ENCODE peak calls at places on chromosome 5, in seven cellular contexts. One of them, this sample, is unnamed. For H3K36me3 and H3K27me3, the result is how much of the 10 kb centered on the place peaks cover.

GRCh38 chr5:167512111-167512510 is 779.3 kb upstream of the WWC1 start:
- DNase-seq in GM23248: no peak
- DNase-seq in CD8-positive, alpha-beta T cell: no peak
- DNase-seq in bronchial epithelial cell: no peak
- DNase-seq in upper lobe of right lung: no peak
- DNase-seq in mesendoderm: no peak
- DNase-seq in pancreas: no peak
- DNase-seq in this sample: no peak

GRCh38 chr5:72441861-72442540 is 65.2 kb downstream of the ZNF366 start:
- DNase-seq in CD8-positive, alpha-beta T cell: no peak
- DNase-seq in bronchial epithelial cell: peak
- DNase-seq in mesendoderm: no peak
- DNase-seq in pancreas: no peak
- DNase-seq in GM23248: peak
- DNase-seq in upper lobe of right lung: no peak
- DNase-seq in this sample: peak

GRCh38 chr5:152505442-152506042 is 100.5 kb upstream of the NMUR2 start:
- DNase-seq in mesendoderm: peak
- DNase-seq in CD8-positive, alpha-beta T cell: peak
- DNase-seq in pancreas: no peak
- DNase-seq in GM23248: peak
- DNase-seq in bronchial epithelial cell: peak
- DNase-seq in upper lobe of right lung: no peak
- DNase-seq in this sample: peak

GRCh38 chr5:68295772-68296171 is 80.2 kb downstream of the PIK3R1 start:
- DNase-seq in mesendoderm: no peak
- DNase-seq in bronchial epithelial cell: peak
- DNase-seq in GM23248: no peak
- DNase-seq in CD8-positive, alpha-beta T cell: no peak
- DNase-seq in pancreas: no peak
- DNase-seq in upper lobe of right lung: no peak
- DNase-seq in this sample: no peak

GRCh38 chr5:80031109-80031508 is 4.0 kb upstream of the THBS4 start:
- DNase-seq in upper lobe of right lung: no peak
- DNase-seq in bronchial epithelial cell: no peak
- DNase-seq in GM23248: no peak
- DNase-seq in CD8-positive, alpha-beta T cell: no peak
- DNase-seq in pancreas: no peak
- DNase-seq in mesendoderm: no peak
- DNase-seq in this sample: no peak

GRCh38 chr5:123441408-123441807 is 18.2 kb upstream of the CEP120 start:
- DNase-seq in upper lobe of right lung: no peak
- DNase-seq in CD8-positive, alpha-beta T cell: no peak
- DNase-seq in pancreas: no peak
- DNase-seq in GM23248: peak
- DNase-seq in bronchial epithelial cell: no peak
- DNase-seq in mesendoderm: no peak
- DNase-seq in this sample: no peak

GRCh38 chr5:93570294-93571110 is 10.5 kb downstream of the NR2F1-AS1 start:
- DNase-seq in upper lobe of right lung: no peak
- DNase-seq in GM23248: no peak
- DNase-seq in bronchial epithelial cell: no peak
- DNase-seq in pancreas: no peak
- DNase-seq in CD8-positive, alpha-beta T cell: no peak
- DNase-seq in mesendoderm: no peak
- DNase-seq in this sample: no peak

GRCh38 chr5:464446-464842 is 21.5 kb downstream of the EXOC3 start:
- DNase-seq in upper lobe of right lung: peak
- DNase-seq in CD8-positive, alpha-beta T cell: no peak
- DNase-seq in bronchial epithelial cell: no peak
- DNase-seq in GM23248: no peak
- DNase-seq in pancreas: no peak
- DNase-seq in mesendoderm: no peak
- DNase-seq in this sample: no peak

GRCh38 chr5:37850128-37850865 is 10.5 kb upstream of the GDNF start:
- DNase-seq in bronchial epithelial cell: peak
- DNase-seq in CD8-positive, alpha-beta T cell: no peak
- DNase-seq in mesendoderm: no peak
- DNase-seq in upper lobe of right lung: no peak
- DNase-seq in GM23248: peak
- DNase-seq in pancreas: no peak
- DNase-seq in this sample: no peak

DNA sequence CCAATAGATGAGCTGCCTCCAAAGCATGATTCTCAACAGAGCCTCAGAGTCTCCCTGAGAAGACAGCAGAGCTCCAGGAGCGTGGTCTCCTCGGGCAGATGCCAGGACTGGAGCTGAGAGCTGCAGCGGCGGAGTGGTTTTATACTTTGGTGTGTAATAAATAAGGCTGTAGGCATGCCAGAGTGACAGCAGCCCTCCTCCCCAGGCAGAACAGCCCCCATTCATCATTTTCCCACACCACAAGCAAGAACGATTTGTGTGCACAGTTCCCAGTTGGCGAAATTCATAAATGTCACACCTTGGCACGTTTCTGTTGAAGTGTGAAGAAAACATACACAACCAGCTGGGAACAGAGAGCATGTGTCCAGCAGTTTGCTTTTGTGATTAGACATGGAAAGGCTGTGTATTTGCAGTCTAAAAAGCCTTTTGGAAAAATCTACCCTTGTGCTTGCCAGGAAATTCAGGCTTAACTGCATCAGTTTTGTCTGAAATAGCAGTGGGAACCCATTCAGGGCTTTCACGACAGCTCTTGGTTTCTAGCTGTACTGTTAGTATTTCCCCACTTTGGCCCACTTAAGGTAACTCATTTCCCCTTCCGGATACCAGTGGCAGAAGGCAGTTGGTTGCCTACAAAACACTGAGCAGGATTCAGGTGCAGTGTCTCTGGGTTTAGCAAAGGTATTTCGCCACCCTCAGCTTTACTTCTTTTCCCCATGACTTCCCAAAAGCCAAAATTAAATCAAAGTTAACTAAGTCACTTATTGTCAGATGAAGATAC is at the start of gene C1QTNF3:
- DNase-seq in pancreas: no peak
- DNase-seq in CD8-positive, alpha-beta T cell: no peak
- DNase-seq in GM23248: peak
- DNase-seq in upper lobe of right lung: no peak
- DNase-seq in mesendoderm: no peak
- DNase-seq in bronchial epithelial cell: no peak
- DNase-seq in this sample: no peak
- H3K4me3 ChIP-seq in pancreas: no peak
- H3K4me3 ChIP-seq in CD8-positive, alpha-beta T cell: no peak
- H3K4me3 ChIP-seq in GM23248: no peak
- H3K4me3 ChIP-seq in upper lobe of right lung: no peak
- H3K4me3 ChIP-seq in mesendoderm: no peak
- H3K4me3 ChIP-seq in bronchial epithelial cell: no peak
- H3K4me3 ChIP-seq in this sample: no peak

DNA sequence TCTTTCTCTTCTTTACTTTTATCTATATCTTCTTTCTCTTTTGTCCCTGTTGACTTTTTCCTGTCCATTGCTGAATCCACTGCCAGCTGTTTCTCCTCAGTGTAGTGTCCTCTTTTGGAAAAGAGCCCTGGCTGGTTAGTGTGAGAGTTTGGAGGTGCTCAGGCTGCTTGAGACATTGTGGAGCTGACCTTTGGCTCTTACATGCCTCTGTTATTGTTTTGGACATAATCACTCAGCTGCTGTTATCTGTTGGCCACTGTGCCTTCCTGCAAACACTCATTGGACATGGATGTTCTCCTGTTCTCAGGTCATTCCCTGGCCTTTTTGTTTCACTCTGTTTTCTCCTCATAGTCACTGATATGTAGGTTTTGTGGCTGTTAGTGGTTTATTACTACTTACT is 295.5 kb upstream of the RIOK2 start:
- DNase-seq in pancreas: no peak
- DNase-seq in CD8-positive, alpha-beta T cell: no peak
- DNase-seq in GM23248: no peak
- DNase-seq in upper lobe of right lung: no peak
- DNase-seq in bronchial epithelial cell: no peak
- DNase-seq in mesendoderm: no peak
- DNase-seq in this sample: no peak
- H3K36me3 ChIP-seq in pancreas: under half
- H3K36me3 ChIP-seq in CD8-positive, alpha-beta T cell: under half
- H3K36me3 ChIP-seq in GM23248: under half
- H3K36me3 ChIP-seq in upper lobe of right lung: under half
- H3K36me3 ChIP-seq in bronchial epithelial cell: under half
- H3K36me3 ChIP-seq in mesendoderm: under half
- H3K36me3 ChIP-seq in this sample: under half

GRCh38 chr5:135223404-135223803 is 175.6 kb downstream of the MACROH2A1 start:
- DNase-seq in bronchial epithelial cell: no peak
- DNase-seq in CD8-positive, alpha-beta T cell: no peak
- DNase-seq in GM23248: no peak
- DNase-seq in upper lobe of right lung: peak
- DNase-seq in mesendoderm: no peak
- DNase-seq in pancreas: peak
- DNase-seq in this sample: no peak
- H3K27me3 ChIP-seq in bronchial epithelial cell: under half
- H3K27me3 ChIP-seq in CD8-positive, alpha-beta T cell: under half
- H3K27me3 ChIP-seq in GM23248: under half
- H3K27me3 ChIP-seq in upper lobe of right lung: under half
- H3K27me3 ChIP-seq in mesendoderm: under half
- H3K27me3 ChIP-seq in pancreas: under half
- H3K27me3 ChIP-seq in this sample: under half

GRCh38 chr5:16457451-16457850 is 8.1 kb downstream of the ZNF622 start:
- DNase-seq in CD8-positive, alpha-beta T cell: no peak
- DNase-seq in bronchial epithelial cell: no peak
- DNase-seq in pancreas: no peak
- DNase-seq in mesendoderm: peak
- DNase-seq in GM23248: no peak
- DNase-seq in upper lobe of right lung: no peak
- DNase-seq in this sample: no peak

GRCh38 chr5:16457853-16458252 is 7.7 kb downstream of the ZNF622 start:
- DNase-seq in bronchial epithelial cell: peak
- DNase-seq in upper lobe of right lung: no peak
- DNase-seq in pancreas: no peak
- DNase-seq in CD8-positive, alpha-beta T cell: no peak
- DNase-seq in mesendoderm: no peak
- DNase-seq in GM23248: peak
- DNase-seq in this sample: no peak

GRCh38 chr5:16461782-16462181 is 3.8 kb downstream of the ZNF622 start:
- DNase-seq in upper lobe of right lung: no peak
- DNase-seq in GM23248: peak
- DNase-seq in bronchial epithelial cell: no peak
- DNase-seq in CD8-positive, alpha-beta T cell: no peak
- DNase-seq in pancreas: no peak
- DNase-seq in mesendoderm: peak
- DNase-seq in this sample: peak

GRCh38 chr5:16459451-16459850 is 6.1 kb downstream of the ZNF622 start:
- DNase-seq in CD8-positive, alpha-beta T cell: no peak
- DNase-seq in mesendoderm: no peak
- DNase-seq in upper lobe of right lung: no peak
- DNase-seq in GM23248: no peak
- DNase-seq in bronchial epithelial cell: no peak
- DNase-seq in pancreas: no peak
- DNase-seq in this sample: no peak

GRCh38 chr5:16461026-16461425 is 4.6 kb downstream of the ZNF622 start:
- DNase-seq in GM23248: peak
- DNase-seq in mesendoderm: no peak
- DNase-seq in pancreas: no peak
- DNase-seq in upper lobe of right lung: no peak
- DNase-seq in bronchial epithelial cell: no peak
- DNase-seq in CD8-positive, alpha-beta T cell: no peak
- DNase-seq in this sample: no peak
- H3K4me3 ChIP-seq in GM23248: peak
- H3K4me3 ChIP-seq in mesendoderm: no peak
- H3K4me3 ChIP-seq in pancreas: no peak
- H3K4me3 ChIP-seq in upper lobe of right lung: no peak
- H3K4me3 ChIP-seq in bronchial epithelial cell: no peak
- H3K4me3 ChIP-seq in CD8-positive, alpha-beta T cell: no peak
- H3K4me3 ChIP-seq in this sample: no peak

GRCh38 chr5:147642666-147643065 is 132.8 kb upstream of the DPYSL3 start:
- DNase-seq in mesendoderm: no peak
- DNase-seq in upper lobe of right lung: no peak
- DNase-seq in bronchial epithelial cell: peak
- DNase-seq in CD8-positive, alpha-beta T cell: no peak
- DNase-seq in GM23248: no peak
- DNase-seq in pancreas: no peak
- DNase-seq in this sample: no peak

GRCh38 chr5:147639303-147639702 is 129.4 kb upstream of the DPYSL3 start:
- DNase-seq in bronchial epithelial cell: no peak
- DNase-seq in GM23248: no peak
- DNase-seq in upper lobe of right lung: no peak
- DNase-seq in pancreas: no peak
- DNase-seq in CD8-positive, alpha-beta T cell: no peak
- DNase-seq in mesendoderm: no peak
- DNase-seq in this sample: no peak

GRCh38 chr5:147648597-147648996 is 133.9 kb downstream of the JAKMIP2 start:
- DNase-seq in bronchial epithelial cell: no peak
- DNase-seq in upper lobe of right lung: no peak
- DNase-seq in GM23248: no peak
- DNase-seq in CD8-positive, alpha-beta T cell: no peak
- DNase-seq in mesendoderm: no peak
- DNase-seq in pancreas: no peak
- DNase-seq in this sample: no peak

GRCh38 chr5:147645172-147645571 is 135.3 kb upstream of the DPYSL3 start:
- DNase-seq in GM23248: no peak
- DNase-seq in upper lobe of right lung: no peak
- DNase-seq in pancreas: no peak
- DNase-seq in mesendoderm: no peak
- DNase-seq in CD8-positive, alpha-beta T cell: no peak
- DNase-seq in bronchial epithelial cell: no peak
- DNase-seq in this sample: no peak

DNA sequence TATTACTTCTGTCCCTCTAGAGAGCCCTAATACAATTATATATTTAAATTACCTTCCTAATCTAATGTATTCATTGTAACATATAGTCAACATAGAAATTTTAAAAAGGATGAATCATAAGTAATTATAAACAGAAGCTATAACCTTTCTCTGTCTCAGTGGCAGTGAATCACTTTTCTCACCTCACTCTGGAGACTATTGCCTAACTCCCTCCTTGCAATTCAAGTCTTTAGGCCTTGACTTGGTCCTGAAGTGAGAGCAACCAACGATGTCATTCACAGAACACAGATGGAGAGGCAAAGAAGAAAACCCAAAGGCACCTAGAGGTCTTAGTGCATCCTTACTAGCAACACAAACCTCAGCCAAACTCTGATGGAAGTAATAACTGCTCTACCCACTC is 133.3 kb upstream of the DPYSL3 start:
- DNase-seq in upper lobe of right lung: no peak
- DNase-seq in pancreas: no peak
- DNase-seq in mesendoderm: no peak
- DNase-seq in bronchial epithelial cell: peak
- DNase-seq in CD8-positive, alpha-beta T cell: no peak
- DNase-seq in GM23248: peak
- DNase-seq in this sample: no peak
- H3K36me3 ChIP-seq in upper lobe of right lung: under half
- H3K36me3 ChIP-seq in pancreas: under half
- H3K36me3 ChIP-seq in mesendoderm: under half
- H3K36me3 ChIP-seq in bronchial epithelial cell: under half
- H3K36me3 ChIP-seq in CD8-positive, alpha-beta T cell: under half
- H3K36me3 ChIP-seq in GM23248: under half
- H3K36me3 ChIP-seq in this sample: under half

This sample was measured in kidney epithelial cell.